ENCODE peak calls at places on chromosomes 6 and 20, in ten cellular contexts. E is transverse colon, G is ovary, Z is esophagus muscularis mucosa, H is heart left ventricle, W is suprapubic skin, J is stomach, Y is spleen, V is Peyer's patch, Q is body of pancreas. B is an unnamed sample.
A peak's percentile ranks its signal among the peaks of the same experiment; 100 is the strongest.

GRCh38 chr20:4053516-4053919 is 38.2 kb upstream of the RNF24 start:
- DNase-seq in E (no peak), G (no peak), Z (no peak), H (no peak), W (no peak), J (no peak), Y (no peak), V (no peak), Q (no peak), B (no peak)

GRCh38 chr6:167684276-167685104 is 142.2 kb upstream of the AFDN start:
- DNase-seq in E (peak; percentile 26), G (no peak), Z (no peak), H (no peak), W (no peak), J (peak; percentile 36), Y (no peak), V (no peak), Q (no peak), B (no peak)

GRCh38 chr6:137093183-137094069 is 48.7 kb upstream of the IL20RA start:
- DNase-seq in E (no peak), G (no peak), Z (no peak), H (no peak), W (no peak), J (no peak), Y (no peak), V (no peak), Q (no peak), B (no peak)

GRCh38 chr6:18307006-18307405 is 42.7 kb upstream of the DEK start:
- DNase-seq in E (no peak), G (no peak), Z (no peak), H (no peak), W (no peak), J (no peak), Y (no peak), V (no peak), Q (no peak), B (no peak)

GRCh38 chr6:111666812-111667211 is 61.1 kb upstream of the TRAF3IP2 start:
- DNase-seq in E (no peak), G (no peak), Z (no peak), H (no peak), W (no peak), J (no peak), Y (no peak), V (no peak), Q (no peak), B (peak; percentile 38)

GRCh38 chr20:1761116-1761515 is 103.5 kb upstream of the SIRPG start:
- DNase-seq in E (no peak), G (no peak), Z (no peak), H (no peak), W (no peak), J (no peak), Y (no peak), V (no peak), Q (no peak), B (no peak)

GRCh38 chr20:11544029-11544678 is 373.5 kb upstream of the BTBD3 start:
- DNase-seq in E (peak; percentile 14), G (no peak), Z (no peak), H (no peak), W (no peak), J (no peak), Y (no peak), V (no peak), Q (peak; percentile 25), B (peak; percentile 59)

GRCh38 chr6:144922120-144922722 is 637.1 kb downstream of the UTRN start:
- DNase-seq in E (no peak), G (no peak), Z (no peak), H (no peak), W (no peak), J (no peak), Y (no peak), V (no peak), Q (peak; percentile 14), B (no peak)

GRCh38 chr20:48015943-48016723 is 230.9 kb upstream of the SULF2 start:
- DNase-seq in E (no peak), G (peak; percentile 55), Z (no peak), H (no peak), W (no peak), J (no peak), Y (no peak), V (no peak), Q (no peak), B (no peak)

GRCh38 chr6:87803784-87804183 is 101.8 kb upstream of the AKIRIN2 start:
- DNase-seq in E (no peak), G (no peak), Z (no peak), H (no peak), W (no peak), J (no peak), Y (no peak), V (no peak), Q (no peak), B (no peak)

GRCh38 chr6:87793340-87793739 is 91.3 kb upstream of the AKIRIN2 start:
- DNase-seq in E (no peak), G (no peak), Z (no peak), H (no peak), W (no peak), J (no peak), Y (no peak), V (no peak), Q (no peak), B (no peak)

GRCh38 chr6:87799651-87800050 is 97.6 kb upstream of the AKIRIN2 start:
- DNase-seq in E (no peak), G (no peak), Z (no peak), H (no peak), W (no peak), J (no peak), Y (no peak), V (peak; percentile 27), Q (no peak), B (no peak)

GRCh38 chr6:87794922-87795885 is 93.2 kb upstream of the AKIRIN2 start:
- DNase-seq in E (peak; percentile 11), G (no peak), Z (no peak), H (no peak), W (no peak), J (no peak), Y (no peak), V (no peak), Q (no peak), B (no peak)

DNA sequence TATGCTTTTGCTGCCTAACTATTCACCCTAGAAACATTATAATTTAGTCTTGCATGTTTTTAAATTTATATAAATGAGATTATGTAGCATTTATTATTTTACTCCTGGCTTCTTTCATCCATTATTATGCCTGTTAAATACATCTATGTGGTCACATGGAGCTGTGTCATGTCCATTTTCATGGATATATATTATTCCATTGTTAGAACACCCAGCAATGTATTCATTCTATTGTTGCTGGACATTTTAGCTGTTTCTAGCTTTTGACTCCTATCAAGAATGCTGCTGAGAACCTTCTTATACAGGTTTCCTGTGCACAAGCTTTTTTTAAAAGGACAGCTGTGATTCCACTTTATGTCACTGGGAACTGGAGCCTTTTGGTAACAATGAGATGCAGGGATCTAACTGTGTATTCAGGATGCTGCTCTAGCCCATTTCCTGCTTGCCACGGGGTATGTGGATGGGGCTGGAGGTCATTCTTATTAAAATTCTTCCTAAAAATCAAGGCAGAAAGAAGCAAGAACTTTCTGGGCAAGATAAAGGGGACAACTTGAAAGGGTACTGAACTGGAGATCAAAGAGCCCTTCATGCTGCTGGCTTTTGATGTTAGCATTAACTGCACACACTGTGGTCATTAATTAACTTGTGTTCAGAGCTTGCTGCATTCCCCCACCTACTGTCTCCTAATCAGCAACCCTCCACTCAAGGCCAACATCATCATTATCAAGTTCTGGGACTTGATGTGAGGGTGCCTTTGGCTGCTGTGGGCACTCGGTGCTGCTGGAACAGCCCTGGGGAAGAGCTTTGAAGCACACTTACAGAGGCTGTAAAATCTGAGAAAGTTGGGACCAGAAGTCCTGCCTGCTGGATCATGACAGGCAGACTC is 96.6 kb upstream of the AKIRIN2 start:
- DNase-seq in E (no peak), G (no peak), Z (no peak), H (no peak), W (no peak), J (no peak), Y (no peak), V (no peak), Q (no peak), B (no peak)
- TF ChIP-seq POLR2A in E (no peak), G (no peak), Z (no peak), H (no peak), W (no peak), J (no peak), Y (no peak), V (no peak), Q (no peak), B (no peak)

GRCh38 chr20:63084563-63084927 is 77.8 kb upstream of the BHLHE23 start:
- DNase-seq in E (no peak), G (no peak), Z (no peak), H (peak; percentile 28), W (peak; percentile 65), J (no peak), Y (peak; percentile 41), V (no peak), Q (peak; percentile 3), B (no peak)

GRCh38 chr20:63085087-63085861 is 78.5 kb upstream of the BHLHE23 start:
- DNase-seq in E (no peak), G (no peak), Z (no peak), H (peak; percentile 24), W (peak; percentile 64), J (no peak), Y (peak; percentile 72), V (no peak), Q (peak; percentile 8), B (no peak)

GRCh38 chr20:63082308-63082938 is 75.7 kb upstream of the BHLHE23 start:
- DNase-seq in E (no peak), G (peak; percentile 38), Z (no peak), H (peak; percentile 71), W (peak; percentile 63), J (peak; percentile 39), Y (peak; percentile 61), V (no peak), Q (no peak), B (no peak)

GRCh38 chr20:63082939-63083735 is 76.4 kb upstream of the BHLHE23 start:
- DNase-seq in E (no peak), G (no peak), Z (no peak), H (peak; percentile 44), W (no peak), J (no peak), Y (peak; percentile 65), V (no peak), Q (no peak), B (no peak)

GRCh38 chr20:63083831-63084562 is 77.2 kb upstream of the BHLHE23 start:
- DNase-seq in E (no peak), G (no peak), Z (no peak), H (peak; percentile 32), W (peak; percentile 70), J (no peak), Y (peak; percentile 67), V (no peak), Q (no peak), B (no peak)
- H3K27me3 ChIP-seq in E (peaks cover 49% of the 10 kb centered on the region), G (no peaks in the 10 kb centered on the region), Z (no peaks in the 10 kb centered on the region), H (peaks cover 29% of the 10 kb centered on the region), W (peaks cover 83% of the 10 kb centered on the region), J (peaks cover 30% of the 10 kb centered on the region), Y (peaks cover 4% of the 10 kb centered on the region), V (no peaks in the 10 kb centered on the region), Q (no peaks in the 10 kb centered on the region), B (no peaks in the 10 kb centered on the region)

GRCh38 chr6:77339926-77340325 is 123.4 kb downstream of the HTR1B start:
- DNase-seq in E (no peak), G (no peak), Z (no peak), H (peak; percentile 10), W (no peak), J (no peak), Y (no peak), V (no peak), Q (no peak), B (no peak)
- H3K27ac ChIP-seq in E (no peak overlapping the region), G (no peak overlapping the region), Z (no peak overlapping the region), H (peak overlapping the region; percentile 12), W (no peak overlapping the region), J (no peak overlapping the region), Y (no peak overlapping the region), V (no peak overlapping the region), Q (no peak overlapping the region), B (no peak overlapping the region)

GRCh38 chr6:85614780-85615179 is 21.1 kb upstream of the SNX14 start:
- DNase-seq in E (no peak), G (no peak), Z (no peak), H (no peak), W (no peak), J (no peak), Y (no peak), V (no peak), Q (no peak), B (no peak)
- TF ChIP-seq POLR2A in E (no peak), G (no peak), Z (no peak), H (no peak), W (no peak), J (no peak), Y (no peak), V (no peak), Q (no peak), B (no peak)